ENCODE peak calls at places on chromosomes 7 and 10, in nine cellular contexts. A is K562, H is colonic mucosa, U is RWPE1, N is nephron progenitor cell, E is lower leg skin, P is osteoblast, V is tibial nerve, D is uterus. W is an unnamed sample.

GRCh38 chr7:30975257-30975899 is 11.6 kb downstream of the GHRHR start:
- DNase-seq in A (no peak), H (peak; percentile 9), U (no peak), N (no peak), E (no peak), P (no peak), V (no peak), D (no peak), W (peak; percentile 3)

GRCh38 chr7:40015790-40016296 is 65.8 kb downstream of the CDK13 start:
- DNase-seq in A (no peak), H (peak; percentile 56), U (no peak), N (no peak), E (no peak), P (peak; percentile 25), V (no peak), D (no peak), W (peak; percentile 39)

GRCh38 chr7:72785166-72785955 is 42.6 kb downstream of the TYW1B start:
- DNase-seq in A (no peak), H (no peak), U (no peak), N (no peak), E (no peak), P (peak; percentile 64), V (no peak), D (no peak), W (no peak)

GRCh38 chr10:129332476-129332875 is 134.6 kb upstream of the MGMT start:
- DNase-seq in A (peak; percentile 45), H (no peak), U (no peak), N (no peak), E (no peak), P (no peak), V (no peak), D (no peak), W (no peak)

GRCh38 chr7:114785496-114785895 is 136.4 kb upstream of the MDFIC start:
- DNase-seq in A (no peak), H (no peak), U (no peak), N (no peak), E (no peak), P (no peak), V (no peak), D (no peak), W (no peak)

GRCh38 chr7:55502988-55503514 is 69.3 kb downstream of the VOPP1 start:
- DNase-seq in A (no peak), H (no peak), U (no peak), N (no peak), E (no peak), P (no peak), V (no peak), D (no peak), W (no peak)

GRCh38 chr7:98724591-98724990 is 107.5 kb downstream of the NPTX2 start:
- DNase-seq in A (no peak), H (no peak), U (no peak), N (no peak), E (no peak), P (peak; percentile 82), V (no peak), D (no peak), W (no peak)

GRCh38 chr7:74203956-74204615 is 5.7 kb upstream of the LAT2 start:
- DNase-seq in A (no peak), H (no peak), U (no peak), N (no peak), E (no peak), P (no peak), V (no peak), D (no peak), W (no peak)

GRCh38 chr7:40876604-40877003 is 741.8 kb downstream of the SUGCT start:
- DNase-seq in A (no peak), H (no peak), U (no peak), N (no peak), E (no peak), P (no peak), V (no peak), D (no peak), W (no peak)

GRCh38 chr10:52706347-52707070 is 66.1 kb downstream of the MBL2 start:
- DNase-seq in A (no peak), H (no peak), U (no peak), N (no peak), E (no peak), P (no peak), V (no peak), D (no peak), W (no peak)

GRCh38 chr10:14560274-14560673 is 214.4 kb downstream of the FAM107B start:
- DNase-seq in A (no peak), H (peak; percentile 18), U (peak; percentile 78), N (no peak), E (no peak), P (peak; percentile 84), V (no peak), D (no peak), W (no peak)

GRCh38 chr7:151232272-151233110 is at the start of gene CHPF2:
- DNase-seq in A (peak; percentile 97), H (peak; percentile 95), U (peak; percentile 90), N (peak; percentile 89), E (peak; percentile 89), P (peak; percentile 99), V (peak; percentile 83), D (peak; percentile 91), W (peak; percentile 92)

GRCh38 chr10:5902511-5903274 is 12.7 kb downstream of the FBH1 start:
- DNase-seq in A (no peak), H (no peak), U (no peak), N (no peak), E (no peak), P (no peak), V (no peak), D (no peak), W (no peak)

GRCh38 chr7:53315986-53316385 is 280.6 kb downstream of the POM121L12 start:
- DNase-seq in A (no peak), H (no peak), U (no peak), N (peak; percentile 15), E (peak; percentile 16), P (no peak), V (no peak), D (no peak), W (no peak)

GRCh38 chr7:101506531-101506930 is 122.6 kb downstream of the MYL10 start:
- DNase-seq in A (no peak), H (no peak), U (no peak), N (no peak), E (no peak), P (no peak), V (no peak), D (no peak), W (peak; percentile 13)

GRCh38 chr7:101507791-101508252 is 121.3 kb downstream of the MYL10 start:
- DNase-seq in A (peak; percentile 74), H (peak; percentile 48), U (peak; percentile 40), N (peak; percentile 73), E (no peak), P (no peak), V (no peak), D (no peak), W (peak; percentile 61)

GRCh38 chr7:101507327-101507726 is 121.8 kb downstream of the MYL10 start:
- DNase-seq in A (no peak), H (no peak), U (no peak), N (no peak), E (no peak), P (no peak), V (no peak), D (no peak), W (peak; percentile 12)

GRCh38 chr7:101511965-101512364 is 117.1 kb downstream of the MYL10 start:
- DNase-seq in A (no peak), H (no peak), U (no peak), N (no peak), E (no peak), P (no peak), V (no peak), D (no peak), W (no peak)

GRCh38 chr7:101510297-101510696 is 118.8 kb downstream of the MYL10 start:
- DNase-seq in A (no peak), H (no peak), U (no peak), N (no peak), E (no peak), P (no peak), V (no peak), D (no peak), W (no peak)
- TF ChIP-seq CTCF in A (no peak), H (no peak), U (no peak), N (no peak), E (no peak), P (no peak), V (no peak), D (no peak), W (no peak)

DNA sequence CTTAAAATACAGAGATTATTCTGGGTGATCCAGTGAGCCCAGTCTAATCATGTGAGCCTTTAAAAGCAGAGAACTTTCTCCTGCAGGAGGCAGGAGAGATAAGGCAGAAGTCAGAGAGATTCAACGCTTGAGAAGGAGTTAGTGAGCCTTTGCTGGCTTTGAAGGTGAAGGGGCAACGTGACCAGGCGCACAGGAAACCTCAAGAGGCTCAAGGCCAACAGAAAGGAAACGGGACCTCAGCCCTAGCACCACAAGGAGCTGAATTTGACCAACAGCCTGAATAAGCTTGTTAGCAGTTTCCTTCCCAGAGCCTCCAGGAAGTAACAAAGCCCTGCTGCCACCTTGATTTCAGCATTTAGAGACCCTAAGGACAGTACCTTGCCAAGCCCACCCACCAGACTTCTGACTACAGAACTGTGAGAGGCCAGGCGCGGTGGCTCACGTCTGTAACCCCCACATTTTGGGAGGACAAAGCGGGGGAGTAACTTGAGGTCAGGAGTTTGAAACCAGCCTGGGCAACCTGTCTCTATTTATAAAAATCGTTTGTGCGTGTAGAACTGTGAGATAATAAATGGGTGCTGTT is 87.3 kb upstream of the KAT6B start:
- DNase-seq in A (no peak), H (peak; percentile 22), U (no peak), N (no peak), E (no peak), P (peak; percentile 78), V (no peak), D (no peak), W (peak; percentile 34)
- TF ChIP-seq CTCF in A (peak; percentile 63), H (no peak), U (no peak), N (no peak), E (no peak), P (peak; percentile 50), V (no peak), D (peak; percentile 8), W (peak; percentile 54)

DNA sequence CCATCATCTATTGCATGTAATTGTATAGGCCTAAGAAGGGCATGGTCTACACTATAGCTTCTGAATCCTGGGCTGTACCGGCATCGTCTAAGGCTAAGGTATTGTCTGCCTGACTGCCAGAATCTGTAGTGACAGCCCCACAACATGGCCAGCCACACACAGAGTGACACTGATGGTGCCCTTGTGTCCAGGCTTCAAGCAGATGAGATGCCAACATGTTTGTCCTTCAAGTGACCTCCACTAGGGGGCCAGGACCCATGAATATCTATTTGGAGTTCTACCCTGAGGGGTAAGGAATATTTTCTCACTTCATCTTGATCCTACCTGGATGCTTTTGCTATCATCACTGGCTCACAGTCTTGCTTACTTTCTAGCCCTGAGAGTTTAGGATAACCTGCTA is 1.5 kb downstream of the CYP3A7 start:
- DNase-seq in A (peak; percentile 49), H (no peak), U (no peak), N (peak; percentile 5), E (no peak), P (no peak), V (no peak), D (no peak), W (no peak)
- TF ChIP-seq CTCF in A (peak; percentile 59), H (no peak), U (no peak), N (peak; percentile 36), E (no peak), P (peak; percentile 32), V (no peak), D (no peak), W (peak; percentile 41)

DNA sequence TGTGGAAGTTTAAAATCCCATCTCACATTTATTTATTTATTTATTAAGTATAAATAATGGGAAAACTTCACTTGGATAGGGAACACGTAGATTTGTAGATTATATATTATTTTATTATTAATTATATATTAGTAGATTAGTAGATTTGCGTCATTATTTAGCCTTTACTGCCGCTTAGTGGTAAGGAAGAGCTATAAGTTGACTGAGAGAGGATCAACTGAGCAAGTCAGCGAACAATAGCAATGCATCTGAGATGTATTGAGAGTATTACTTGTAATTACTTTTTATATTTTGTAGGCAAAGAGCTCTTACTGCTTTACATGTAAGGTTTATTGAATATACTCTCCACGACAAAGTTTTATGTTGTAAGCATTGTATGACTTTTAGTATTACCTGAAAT is 244.5 kb upstream of the ANKRD30A start:
- DNase-seq in A (no peak), H (no peak), U (peak; percentile 6), N (no peak), E (no peak), P (no peak), V (no peak), D (no peak), W (no peak)
- TF ChIP-seq CTCF in A (no peak), H (no peak), U (peak; percentile 57), N (no peak), E (no peak), P (peak; percentile 56), V (no peak), D (no peak), W (peak; percentile 60)